ENCODE peak calls at places on chromosome 1, in six cellular contexts. A is psoas muscle, F is uterus, G is GM23338, S is A673, N is K562. Z is an unnamed sample. For H3K27me3 and H3K4me1, the result is how much of the 10 kb centered on the place peaks cover.

GRCh38 chr1:54585181-54586066 is 37.4 kb downstream of the ACOT11 start:
- DNase-seq in A (peak), F (no peak), G (no peak), S (no peak), N (no peak), Z (no peak)

GRCh38 chr1:18009061-18009728 is 98.4 kb upstream of the IGSF21 start:
- DNase-seq in A (no peak), F (no peak), G (peak), S (no peak), N (no peak), Z (no peak)

GRCh38 chr1:20355828-20356735 is 65.4 kb downstream of the VWA5B1 start:
- DNase-seq in A (no peak), F (no peak), G (no peak), S (no peak), N (no peak), Z (no peak)

GRCh38 chr1:84348240-84348555 is 46.7 kb downstream of the SAMD13 start:
- DNase-seq in A (no peak), F (peak), G (no peak), S (no peak), N (no peak), Z (no peak)

GRCh38 chr1:157198619-157199420 is 60.6 kb upstream of the ETV3 start:
- DNase-seq in A (no peak), F (no peak), G (no peak), S (no peak), N (no peak), Z (no peak)

GRCh38 chr1:8474369-8474768 is 156.5 kb downstream of the SLC45A1 start:
- DNase-seq in A (no peak), F (no peak), G (no peak), S (peak), N (no peak), Z (no peak)

GRCh38 chr1:21238141-21238800 is 52.0 kb downstream of the ECE1 start:
- DNase-seq in A (no peak), F (no peak), G (no peak), S (no peak), N (no peak), Z (no peak)

GRCh38 chr1:44676484-44677200 is 2.1 kb downstream of the ARMH1 start:
- DNase-seq in A (no peak), F (no peak), G (no peak), S (no peak), N (no peak), Z (no peak)

GRCh38 chr1:226981386-226981817 is 41.3 kb downstream of the COQ8A start:
- DNase-seq in A (no peak), F (no peak), G (no peak), S (no peak), N (no peak), Z (no peak)

GRCh38 chr1:228541725-228542124 is 54.5 kb downstream of the RNF187 start:
- DNase-seq in A (no peak), F (no peak), G (no peak), S (no peak), N (no peak), Z (no peak)

GRCh38 chr1:15400627-15401026 is 9.1 kb upstream of the EFHD2 start:
- DNase-seq in A (no peak), F (no peak), G (no peak), S (no peak), N (no peak), Z (no peak)

GRCh38 chr1:54335396-54336056 is 70.7 kb downstream of the SSBP3 start:
- DNase-seq in A (peak), F (peak), G (no peak), S (peak), N (no peak), Z (no peak)

GRCh38 chr1:10494418-10494753 is 19.6 kb downstream of the PEX14 start:
- DNase-seq in A (no peak), F (no peak), G (no peak), S (no peak), N (no peak), Z (no peak)

GRCh38 chr1:113786055-113786454 is 26.2 kb downstream of the RSBN1 start:
- DNase-seq in A (no peak), F (no peak), G (peak), S (no peak), N (peak), Z (no peak)

GRCh38 chr1:246724001-246724724 is at the start of gene SCCPDH:
- DNase-seq in A (peak), F (peak), G (peak), S (peak), N (peak), Z (peak)
- H3K4me3 ChIP-seq in A (peak), F (peak), G (peak), S (peak), N (peak), Z (peak)

DNA sequence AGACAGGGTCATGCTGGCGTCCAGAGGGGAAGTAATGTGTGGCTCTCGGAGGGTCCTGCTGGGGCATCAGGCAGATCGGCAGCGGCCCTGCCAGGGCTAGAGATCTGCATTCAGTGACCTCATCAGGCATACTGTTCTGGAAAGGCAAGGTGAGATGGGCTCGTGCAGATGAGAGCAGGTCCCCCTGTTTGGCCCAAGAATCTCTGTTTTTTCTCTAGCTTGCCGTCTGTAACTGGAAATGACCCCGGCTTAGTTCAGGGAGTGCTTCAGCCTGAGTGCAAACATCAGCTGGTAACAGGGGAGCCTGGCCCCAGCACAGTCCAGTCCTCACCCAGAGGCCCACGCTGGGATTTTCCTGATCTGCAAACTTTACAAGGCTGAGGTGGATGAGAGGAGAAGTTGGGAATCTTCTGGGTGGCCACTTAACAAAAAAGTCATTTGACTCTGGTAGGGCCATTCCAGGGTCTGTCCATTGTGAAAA is 2.1 kb downstream of the FAM163A start:
- DNase-seq in A (no peak), F (no peak), G (peak), S (no peak), N (no peak), Z (no peak)
- H3K27me3 ChIP-seq in A (under half), F (under half), G (half or more), S (half or more), N (under half), Z (under half)

GRCh38 chr1:205298191-205298994 is 23.2 kb downstream of the NUAK2 start:
- DNase-seq in A (no peak), F (no peak), G (peak), S (peak), N (no peak), Z (peak)
- H3K4me1 ChIP-seq in A (under half), F (under half), G (half or more), S (under half), N (under half), Z (half or more)

DNA sequence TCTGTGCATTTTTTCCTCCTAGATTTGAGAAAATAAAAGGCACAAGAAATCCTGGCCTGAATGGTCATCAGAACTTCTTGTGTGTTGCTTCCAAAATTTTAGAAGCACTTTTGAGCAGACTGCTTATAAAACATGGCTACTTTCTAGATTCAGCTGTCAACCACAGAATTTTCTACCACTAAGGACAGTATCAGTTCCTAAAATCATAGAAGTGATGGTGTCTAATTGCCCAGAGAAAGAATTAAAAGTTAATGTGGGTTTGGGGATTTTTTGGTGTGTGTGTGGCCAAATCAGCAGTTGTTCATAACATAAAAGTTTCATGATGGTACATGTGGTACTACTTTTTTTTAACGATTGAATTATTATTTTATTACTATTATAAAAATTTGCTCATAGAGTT is 171.4 kb upstream of the SNX7 start:
- DNase-seq in A (no peak), F (no peak), G (no peak), S (no peak), N (no peak), Z (no peak)
- H3K4me3 ChIP-seq in A (no peak), F (no peak), G (no peak), S (no peak), N (no peak), Z (no peak)

Z was measured in HAP-1.